ENCODE peak calls at places on chromosome 11, in eight cellular contexts. O is substantia nigra; Y is heart right ventricle; H is stomach; T is CD8-positive, alpha-beta T cell; F is lower lobe of right lung; J is AG04450; G is right lobe of liver. C is an unnamed sample.

GRCh38 chr11:74541466-74541865 is 47.9 kb upstream of the LIPT2 start:
- DNase-seq in G (no peak), J (no peak), O (no peak), Y (no peak), F (no peak), T (no peak), H (no peak), C (no peak)

GRCh38 chr11:104254347-104254746 is 90.4 kb upstream of the PDGFD start:
- DNase-seq in F (no peak), J (no peak), H (peak; percentile 34), T (no peak), O (no peak), G (no peak), Y (peak; percentile 8), C (no peak)

GRCh38 chr11:76607431-76607830 is 63.1 kb downstream of the LRRC32 start:
- DNase-seq in H (no peak), G (no peak), O (no peak), T (no peak), Y (no peak), F (no peak), J (no peak), C (no peak)

GRCh38 chr11:32080381-32080980 is 10.4 kb upstream of the RCN1 start:
- DNase-seq in H (no peak), G (no peak), Y (no peak), O (no peak), F (no peak), J (no peak), T (no peak), C (no peak)

GRCh38 chr11:83280256-83280655 is 5.9 kb downstream of the CCDC90B start:
- DNase-seq in F (no peak), G (no peak), T (no peak), H (no peak), Y (no peak), O (no peak), J (no peak), C (no peak)

GRCh38 chr11:27470166-27470565 is 2.4 kb downstream of the LGR4 start:
- DNase-seq in H (no peak), O (no peak), F (no peak), T (no peak), G (no peak), J (no peak), Y (no peak), C (no peak)

GRCh38 chr11:108975641-108976071 is 310.8 kb downstream of the DDX10 start:
- DNase-seq in H (no peak), G (no peak), J (no peak), O (no peak), F (no peak), Y (peak; percentile 63), T (no peak), C (no peak)

GRCh38 chr11:126423154-126423553 is 67.7 kb downstream of the ST3GAL4 start:
- DNase-seq in Y (no peak), T (no peak), F (no peak), H (no peak), G (no peak), O (no peak), J (no peak), C (no peak)

GRCh38 chr11:126348806-126349582 is 6.5 kb upstream of the ST3GAL4 start:
- DNase-seq in F (no peak), H (no peak), Y (no peak), O (no peak), J (no peak), G (peak; percentile 9), T (no peak), C (no peak)

GRCh38 chr11:116927163-116927772 is 89.8 kb upstream of the APOA1 start:
- DNase-seq in O (no peak), T (peak; percentile 58), H (no peak), G (no peak), Y (no peak), J (no peak), F (no peak), C (no peak)

GRCh38 chr11:31114437-31114836 is 255.1 kb downstream of the DCDC1 start:
- DNase-seq in Y (no peak), H (no peak), G (no peak), O (no peak), J (no peak), T (no peak), F (no peak), C (no peak)

GRCh38 chr11:122354029-122354697 is 238.1 kb upstream of the BLID start:
- DNase-seq in G (no peak), J (no peak), H (no peak), Y (no peak), F (no peak), O (no peak), T (no peak), C (no peak)

GRCh38 chr11:46105134-46105628 is 16.1 kb downstream of the PHF21A start:
- DNase-seq in Y (no peak), J (no peak), H (no peak), F (no peak), G (no peak), T (no peak), O (no peak), C (no peak)

GRCh38 chr11:10604340-10604748 is 35.9 kb upstream of the LYVE1 start:
- DNase-seq in H (no peak), Y (no peak), T (no peak), F (no peak), J (no peak), G (no peak), O (no peak), C (no peak)

GRCh38 chr11:34308821-34309585 is 48.8 kb downstream of the ABTB2 start:
- DNase-seq in T (no peak), O (no peak), J (no peak), F (peak; percentile 58), H (no peak), Y (no peak), G (peak; percentile 45), C (no peak)

GRCh38 chr11:74004694-74005615 is 3.9 kb downstream of the UCP3 start:
- DNase-seq in F (no peak), G (no peak), J (no peak), H (peak; percentile 53), Y (no peak), T (peak; percentile 88), O (no peak), C (no peak)

GRCh38 chr11:19686234-19686633 is 26.4 kb upstream of the NAV2 start:
- DNase-seq in J (no peak), H (no peak), F (no peak), G (no peak), T (no peak), Y (no peak), O (no peak), C (no peak)

GRCh38 chr11:4086584-4087353 is 7.8 kb upstream of the RRM1 start:
- DNase-seq in O (no peak), Y (no peak), T (no peak), H (no peak), G (no peak), F (no peak), J (no peak), C (no peak)

GRCh38 chr11:2691991-2692841 is 7.6 kb downstream of the KCNQ1OT1 start:
- DNase-seq in O (no peak), G (no peak), J (no peak), F (no peak), T (no peak), H (no peak), Y (no peak), C (no peak)

GRCh38 chr11:120520091-120520822 is 8.7 kb downstream of the GRIK4 start:
- DNase-seq in G (no peak), T (no peak), H (no peak), Y (no peak), O (no peak), J (no peak), F (peak; percentile 20), C (no peak)

GRCh38 chr11:69297926-69298777 is 4.2 kb downstream of the MYEOV start:
- DNase-seq in O (no peak), G (peak; percentile 78), J (peak; percentile 32), T (no peak), H (peak; percentile 82), Y (peak; percentile 84), F (peak; percentile 93), C (peak; percentile 64)

GRCh38 chr11:118353084-118353710 is 6.2 kb upstream of the UBE4A start:
- DNase-seq in G (no peak), Y (no peak), F (no peak), H (no peak), O (no peak), J (no peak), T (no peak), C (no peak)

GRCh38 chr11:102177974-102178631 is 67.9 kb downstream of the YAP1 start:
- DNase-seq in J (peak; percentile 54), G (no peak), Y (no peak), H (no peak), F (no peak), O (no peak), T (no peak), C (no peak)
- H3K27ac ChIP-seq in J (peak overlapping the region; percentile 77), G (no peak overlapping the region), Y (no peak overlapping the region), H (peak overlapping the region; percentile 86), F (peak overlapping the region; percentile 39), O (no peak overlapping the region), T (no peak overlapping the region), C (peak overlapping the region; percentile 84)

DNA sequence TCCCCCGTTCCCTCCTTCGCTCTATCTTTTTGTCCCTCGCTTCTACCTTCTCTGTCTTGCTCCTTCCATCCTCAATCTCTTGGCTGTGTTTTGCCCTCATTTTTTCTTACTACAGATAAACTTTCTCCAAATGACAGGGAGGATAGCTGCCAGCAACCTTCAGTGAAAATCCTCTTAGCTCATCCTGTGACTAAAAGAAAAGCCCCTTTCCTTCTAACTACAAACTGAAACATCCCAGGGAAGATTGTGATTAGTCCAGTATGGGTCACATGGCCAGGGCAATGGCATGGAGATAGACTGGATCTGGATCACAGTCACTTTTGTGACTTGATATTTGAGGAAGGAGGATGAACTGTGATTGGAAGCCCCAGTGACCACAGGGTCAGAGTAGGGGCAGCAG is 10.4 kb downstream of the SPON1 start:
- DNase-seq in Y (no peak), F (no peak), J (no peak), T (no peak), G (no peak), H (no peak), O (no peak), C (no peak)
- H3K27ac ChIP-seq in Y (no peak overlapping the region), F (no peak overlapping the region), J (no peak overlapping the region), T (no peak overlapping the region), G (no peak overlapping the region), H (peak overlapping the region; percentile 15), O (no peak overlapping the region), C (peak overlapping the region; percentile 64)

GRCh38 chr11:91783173-91783572 is 441.4 kb upstream of the FAT3 start:
- DNase-seq in Y (no peak), F (no peak), O (no peak), G (no peak), J (no peak), H (no peak), T (no peak), C (no peak)
- H3K27ac ChIP-seq in Y (no peak overlapping the region), F (no peak overlapping the region), O (no peak overlapping the region), G (no peak overlapping the region), J (no peak overlapping the region), H (no peak overlapping the region), T (no peak overlapping the region), C (no peak overlapping the region)

DNA sequence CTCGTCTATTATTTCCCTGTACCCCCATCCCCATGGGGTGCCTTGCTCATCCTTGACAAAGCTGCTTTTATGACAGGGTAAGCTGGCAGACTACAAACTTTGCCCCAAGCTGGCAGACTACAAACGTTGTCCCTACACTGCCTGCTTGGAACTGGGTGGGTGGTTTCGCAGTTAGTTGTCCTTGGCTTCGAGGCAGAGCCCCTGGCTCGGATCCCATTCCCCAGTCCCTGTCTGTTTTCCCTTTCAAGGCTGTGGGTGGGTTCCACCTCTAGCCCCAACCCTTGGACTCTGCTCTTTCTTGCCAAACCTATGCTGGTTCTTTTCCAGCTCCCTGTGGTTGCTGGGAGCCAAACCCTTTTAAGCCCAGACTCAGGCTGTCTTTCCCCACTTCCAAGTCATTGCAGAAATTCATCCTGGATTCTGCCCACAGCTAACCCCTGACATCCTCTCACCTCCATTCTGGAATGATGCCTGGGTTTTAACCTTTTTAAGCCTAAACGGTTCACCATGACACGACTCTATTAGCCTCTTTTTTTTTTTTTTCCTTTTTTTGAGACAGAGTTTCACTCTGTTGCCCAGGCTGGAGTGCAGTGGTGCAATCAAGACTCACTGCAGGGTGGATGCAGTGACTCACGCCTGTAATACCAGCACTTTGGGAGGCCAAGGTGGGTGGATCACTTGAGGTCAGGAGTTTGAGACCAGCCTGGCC is 9.2 kb upstream of the RBM14 start:
- DNase-seq in G (peak; percentile 88), J (peak; percentile 15), T (no peak), Y (peak; percentile 40), F (no peak), O (peak; percentile 39), H (peak; percentile 53), C (peak; percentile 41)
- H3K27ac ChIP-seq in G (peak overlapping the region; percentile 0), J (peak overlapping the region; percentile 81), T (no peak overlapping the region), Y (no peak overlapping the region), F (no peak overlapping the region), O (peak overlapping the region; percentile 27), H (peak overlapping the region; percentile 69), C (peak overlapping the region; percentile 73)